ENCODE peak calls at places on chromosomes 13 and 19, in six cellular contexts. E is heart left ventricle, A is GM23248, F is aorta, D is astrocyte, H is lower lobe of right lung. G is an unnamed sample.

GRCh38 chr19:33387351-33388230 is 14.1 kb downstream of the CEBPG start:
- DNase-seq in F (peak), E (no peak), D (no peak), H (no peak), A (no peak), G (no peak)

GRCh38 chr13:34151885-34152284 is 333.9 kb downstream of the RFC3 start:
- DNase-seq in H (no peak), E (no peak), A (no peak), F (no peak), D (no peak), G (no peak)

GRCh38 chr13:53151692-53152421 is 123.2 kb downstream of the OLFM4 start:
- DNase-seq in H (no peak), D (no peak), F (no peak), A (peak), E (no peak), G (no peak)

GRCh38 chr19:34430738-34431625 is 2.8 kb downstream of the UBA2 start:
- DNase-seq in A (peak), D (peak), H (no peak), E (no peak), F (no peak), G (no peak)

GRCh38 chr13:76672422-76672821 is 213.8 kb downstream of the KCTD12 start:
- DNase-seq in A (peak), D (peak), F (no peak), H (no peak), E (no peak), G (no peak)

GRCh38 chr13:99941086-99941485 is 30.5 kb downstream of the ZIC5 start:
- DNase-seq in F (no peak), A (no peak), E (no peak), D (no peak), H (no peak), G (no peak)

GRCh38 chr13:94617389-94618000 is 15.8 kb downstream of the GPR180 start:
- DNase-seq in A (peak), F (no peak), D (no peak), E (no peak), H (no peak), G (no peak)

GRCh38 chr13:43516401-43516826 is 270.4 kb downstream of the ENOX1 start:
- DNase-seq in E (peak), H (no peak), D (peak), A (peak), F (no peak), G (no peak)

GRCh38 chr19:18192673-18193387 is at the start of gene MPV17L2:
- DNase-seq in A (peak), E (peak), F (peak), H (peak), D (peak), G (peak)

GRCh38 chr19:3336680-3337523 is 29.5 kb upstream of the NFIC start:
- DNase-seq in D (no peak), E (peak), H (peak), F (peak), A (peak), G (peak)

GRCh38 chr19:12868540-12869112 is 12.6 kb downstream of the DNASE2 start:
- DNase-seq in D (no peak), F (no peak), E (no peak), H (no peak), A (peak), G (no peak)

GRCh38 chr19:28943651-28944050 is 269.3 kb downstream of the UQCRFS1 start:
- DNase-seq in H (no peak), E (no peak), A (no peak), F (no peak), D (no peak), G (no peak)

GRCh38 chr13:20482275-20482761 is 43.3 kb downstream of the CRYL1 start:
- DNase-seq in F (no peak), E (no peak), H (no peak), D (no peak), A (no peak), G (no peak)
- H3K27ac ChIP-seq in F (no peak), E (no peak), H (no peak), D (no peak), A (no peak), G (no peak)

GRCh38 chr19:54148158-54148557 is 10.6 kb downstream of the CNOT3 start:
- DNase-seq in A (no peak), D (no peak), H (no peak), F (no peak), E (no peak), G (no peak)
- H3K27ac ChIP-seq in A (no peak), D (no peak), H (peak), F (no peak), E (peak), G (peak)

GRCh38 chr13:25783480-25784081 is 268.2 kb downstream of the SHISA2 start:
- DNase-seq in A (no peak), F (no peak), E (no peak), D (no peak), H (no peak), G (no peak)
- H3K27ac ChIP-seq in A (no peak), F (no peak), E (no peak), D (no peak), H (no peak), G (no peak)

DNA sequence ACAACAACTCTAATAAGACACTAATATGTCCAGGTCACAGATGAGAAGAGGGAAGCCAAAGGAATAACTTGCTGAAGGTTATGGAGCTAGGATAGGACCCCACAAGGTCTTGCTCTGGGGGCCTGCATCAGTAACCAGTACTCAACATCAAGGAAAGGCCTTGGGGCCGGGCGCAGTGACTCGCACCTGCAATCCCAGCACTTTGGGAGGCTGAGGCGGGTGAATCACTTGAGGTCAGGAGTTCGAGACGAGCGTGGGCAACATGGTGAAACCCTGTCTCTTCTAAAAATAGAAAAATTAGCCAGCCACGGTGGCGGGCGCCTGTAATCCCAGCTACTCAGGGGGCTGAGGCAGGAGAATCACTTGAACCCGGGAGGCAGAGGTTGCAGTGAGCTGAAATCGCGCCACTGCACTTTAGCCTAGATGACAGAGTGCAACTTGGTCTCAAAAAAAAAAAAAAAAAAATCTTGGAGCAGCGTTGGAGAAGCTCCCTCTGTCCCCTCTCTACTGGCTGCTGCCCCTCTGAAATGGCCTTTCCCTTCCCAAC is 1.8 kb downstream of the LONP1 start:
- DNase-seq in F (no peak), A (peak), D (peak), E (no peak), H (no peak), G (no peak)
- H3K27ac ChIP-seq in F (no peak), A (peak), D (peak), E (peak), H (no peak), G (no peak)

DNA sequence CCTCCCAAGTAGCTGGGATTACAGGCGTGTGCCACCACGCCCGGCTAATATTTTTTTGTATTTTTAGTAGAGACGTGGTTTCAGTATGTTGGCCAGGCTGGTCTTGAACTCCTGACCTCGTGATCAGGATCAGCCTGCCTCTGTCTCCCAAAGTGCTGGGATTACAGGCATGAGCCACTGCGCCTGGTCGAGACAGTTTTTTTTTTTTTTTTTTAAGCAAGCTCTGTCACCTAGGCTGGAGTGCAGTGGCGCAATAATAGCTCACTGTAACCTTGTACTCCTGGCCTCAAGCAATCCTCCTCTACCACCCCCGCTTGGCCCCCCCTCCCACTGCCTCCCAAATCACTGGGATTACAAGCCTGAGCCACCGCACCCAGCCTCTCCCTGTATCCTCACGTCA is 6.4 kb upstream of the MAP2K7 start:
- DNase-seq in D (no peak), H (peak), F (no peak), E (no peak), A (no peak), G (no peak)
- H3K27ac ChIP-seq in D (no peak), H (no peak), F (no peak), E (no peak), A (no peak), G (no peak)

GRCh38 chr19:7595466-7596133 is at the start of gene CAMSAP3:
- DNase-seq in E (no peak), D (no peak), H (peak), F (no peak), A (peak), G (no peak)
- H3K27ac ChIP-seq in E (no peak), D (no peak), H (peak), F (no peak), A (no peak), G (no peak)